ENCODE peak calls at places on chromosome 18, in seven cellular contexts. Q is psoas muscle, C is mucosa of descending colon, F is hepatocyte, P is A549, E is DND-41, O is mesenchymal stem cell. S is an unnamed sample. For H3K4me1 and H3K9me3, the result is how much of the 10 kb centered on the place peaks cover.

GRCh38 chr18:45519881-45520280 is 95.4 kb upstream of the SLC14A2 start:
- DNase-seq in Q (no peak), C (no peak), F (no peak), P (no peak), E (no peak), O (no peak), S (no peak)

GRCh38 chr18:28357785-28358401 is 181.0 kb upstream of the CDH2 start:
- DNase-seq in Q (no peak), C (no peak), F (no peak), P (no peak), E (no peak), O (no peak), S (no peak)

GRCh38 chr18:34867520-34867919 is 157.4 kb downstream of the DTNA start:
- DNase-seq in Q (no peak), C (peak), F (peak), P (no peak), E (peak), O (peak), S (no peak)

GRCh38 chr18:3827236-3827635 is 377.3 kb downstream of the TGIF1 start:
- DNase-seq in Q (no peak), C (no peak), F (no peak), P (no peak), E (no peak), O (no peak), S (no peak)

GRCh38 chr18:25517881-25518715 is 166.1 kb upstream of the ZNF521 start:
- DNase-seq in Q (no peak), C (no peak), F (no peak), P (no peak), E (no peak), O (no peak), S (no peak)

GRCh38 chr18:1048048-1048447 is 143.4 kb downstream of the ADCYAP1 start:
- DNase-seq in Q (no peak), C (no peak), F (no peak), P (no peak), E (no peak), O (peak), S (no peak)

GRCh38 chr18:74451148-74451547 is 6.0 kb downstream of the DIPK1C start:
- DNase-seq in Q (no peak), C (no peak), F (no peak), P (no peak), E (no peak), O (no peak), S (no peak)

GRCh38 chr18:54217624-54218023 is 6.8 kb downstream of the MBD2 start:
- DNase-seq in Q (no peak), C (no peak), F (no peak), P (no peak), E (no peak), O (no peak), S (no peak)

GRCh38 chr18:50796495-50796894 is 23.3 kb downstream of the MRO start:
- DNase-seq in Q (no peak), C (no peak), F (peak), P (no peak), E (no peak), O (no peak), S (no peak)

GRCh38 chr18:13450289-13451207 is 232.0 kb downstream of the LDLRAD4 start:
- DNase-seq in Q (no peak), C (no peak), F (no peak), P (no peak), E (peak), O (no peak), S (no peak)

GRCh38 chr18:9612989-9613388 is 1.4 kb downstream of the PPP4R1 start:
- DNase-seq in Q (no peak), C (no peak), F (no peak), P (no peak), E (no peak), O (no peak), S (no peak)

GRCh38 chr18:52685316-52685715 is 345.3 kb downstream of the DCC start:
- DNase-seq in Q (no peak), C (no peak), F (no peak), P (no peak), E (no peak), O (no peak), S (no peak)

GRCh38 chr18:49612515-49613033 is 50.7 kb downstream of the LIPG start:
- DNase-seq in Q (no peak), C (no peak), F (no peak), P (no peak), E (no peak), O (no peak), S (no peak)

GRCh38 chr18:54916507-54916906 is 42.8 kb downstream of the CCDC68 start:
- DNase-seq in Q (no peak), C (no peak), F (no peak), P (no peak), E (no peak), O (no peak), S (no peak)

GRCh38 chr18:48902023-48902855 is 48.5 kb downstream of the SMAD7 start:
- DNase-seq in Q (peak), C (peak), F (peak), P (peak), E (no peak), O (peak), S (no peak)

GRCh38 chr18:9823805-9824473 is 61.8 kb upstream of the TXNDC2 start:
- DNase-seq in Q (no peak), C (no peak), F (no peak), P (no peak), E (no peak), O (no peak), S (no peak)

GRCh38 chr18:54950221-54950620 is 9.0 kb downstream of the CCDC68 start:
- DNase-seq in Q (no peak), C (no peak), F (peak), P (no peak), E (no peak), O (no peak), S (no peak)

GRCh38 chr18:5620284-5620683 is 76.5 kb upstream of the EPB41L3 start:
- DNase-seq in Q (no peak), C (no peak), F (no peak), P (no peak), E (no peak), O (no peak), S (no peak)

GRCh38 chr18:58046087-58046793 is 2.2 kb downstream of the NEDD4L start:
- DNase-seq in Q (no peak), C (no peak), F (peak), P (no peak), E (no peak), O (no peak), S (no peak)

GRCh38 chr18:69330345-69330744 is 70.3 kb upstream of the DOK6 start:
- DNase-seq in Q (no peak), C (no peak), F (peak), P (no peak), E (no peak), O (no peak), S (no peak)

GRCh38 chr18:14189858-14190257 is 57.6 kb upstream of the ZNF519 start:
- DNase-seq in Q (no peak), C (no peak), F (no peak), P (peak), E (no peak), O (no peak), S (no peak)

GRCh38 chr18:48752928-48753327 is 197.8 kb downstream of the SMAD7 start:
- DNase-seq in Q (peak), C (no peak), F (no peak), P (no peak), E (no peak), O (no peak), S (no peak)

GRCh38 chr18:24262097-24262496 is 123.2 kb downstream of the CABYR start:
- DNase-seq in Q (no peak), C (no peak), F (no peak), P (no peak), E (no peak), O (peak), S (no peak)

GRCh38 chr18:23862071-23862470 is 152.5 kb upstream of the TTC39C start:
- DNase-seq in Q (no peak), C (no peak), F (no peak), P (no peak), E (no peak), O (peak), S (no peak)

GRCh38 chr18:9905401-9905922 is 8.4 kb upstream of the VAPA start:
- DNase-seq in Q (no peak), C (no peak), F (peak), P (no peak), E (no peak), O (peak), S (no peak)

GRCh38 chr18:7273301-7273911 is 42.5 kb downstream of the LRRC30 start:
- DNase-seq in Q (peak), C (peak), F (peak), P (no peak), E (no peak), O (peak), S (no peak)

GRCh38 chr18:73151086-73151485 is 283.3 kb upstream of the NETO1 start:
- DNase-seq in Q (no peak), C (no peak), F (no peak), P (no peak), E (no peak), O (peak), S (no peak)

GRCh38 chr18:42113529-42114191 is 158.6 kb downstream of the PIK3C3 start:
- DNase-seq in Q (no peak), C (no peak), F (no peak), P (no peak), E (peak), O (peak), S (no peak)

GRCh38 chr18:31206787-31207381 is 44.2 kb upstream of the DSC1 start:
- DNase-seq in Q (no peak), C (peak), F (peak), P (peak), E (no peak), O (peak), S (no peak)

GRCh38 chr18:73214970-73215369 is 347.2 kb upstream of the NETO1 start:
- DNase-seq in Q (no peak), C (no peak), F (peak), P (no peak), E (no peak), O (no peak), S (no peak)

GRCh38 chr18:6219116-6219717 is 195.5 kb downstream of the L3MBTL4 start:
- DNase-seq in Q (no peak), C (no peak), F (peak), P (peak), E (peak), O (peak), S (no peak)

GRCh38 chr18:52060612-52061259 is 279.3 kb upstream of the DCC start:
- DNase-seq in Q (no peak), C (no peak), F (no peak), P (no peak), E (no peak), O (no peak), S (no peak)

GRCh38 chr18:69265661-69266060 is 135.0 kb upstream of the DOK6 start:
- DNase-seq in Q (no peak), C (no peak), F (no peak), P (no peak), E (no peak), O (no peak), S (no peak)

GRCh38 chr18:61992285-61992684 is 99.5 kb upstream of the RNF152 start:
- DNase-seq in Q (no peak), C (no peak), F (peak), P (no peak), E (no peak), O (peak), S (no peak)

GRCh38 chr18:59141294-59142068 is 1.8 kb downstream of the SEC11C start:
- DNase-seq in Q (no peak), C (no peak), F (peak), P (no peak), E (no peak), O (no peak), S (no peak)
- H3K4me3 ChIP-seq in Q (no peak), C (no peak), F (no peak), P (no peak), E (peak), O (no peak), S (no peak)

GRCh38 chr18:43914017-43914416 is 636.7 kb upstream of the SYT4 start:
- DNase-seq in Q (no peak), C (no peak), F (no peak), P (no peak), E (no peak), O (no peak), S (no peak)
- H3K4me1 ChIP-seq in Q (under half), C (under half), F (under half), P (under half), E (under half), O (under half), S (under half)

DNA sequence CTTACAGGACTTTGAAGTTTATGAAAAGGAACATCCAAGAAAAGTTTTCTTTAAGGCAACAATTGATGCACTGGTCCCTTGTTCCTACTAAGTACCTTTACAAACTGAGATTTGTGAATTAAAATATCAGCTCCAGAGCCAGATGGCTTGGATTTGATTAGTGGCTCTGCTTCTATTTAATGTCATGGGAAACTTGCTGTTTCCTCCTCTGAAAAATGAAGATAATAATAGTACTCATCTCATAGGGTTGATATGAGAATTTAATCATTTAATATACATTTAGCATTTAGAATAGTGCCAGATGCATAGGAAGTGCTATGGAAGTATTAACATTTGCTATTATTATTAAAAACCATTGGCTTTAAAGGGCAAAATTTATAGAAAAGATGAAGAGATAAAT is 2.6 kb upstream of the GAREM1 start:
- DNase-seq in Q (no peak), C (no peak), F (no peak), P (no peak), E (no peak), O (no peak), S (no peak)
- H3K9me3 ChIP-seq in Q (under half), C (under half), F (under half), P (under half), E (under half), O (under half), S (under half)

GRCh38 chr18:11946756-11947155 is 34.6 kb upstream of the IMPA2 start:
- DNase-seq in Q (peak), C (no peak), F (no peak), P (no peak), E (no peak), O (peak), S (no peak)
- H3K4me3 ChIP-seq in Q (peak), C (no peak), F (no peak), P (peak), E (no peak), O (peak), S (no peak)

DNA sequence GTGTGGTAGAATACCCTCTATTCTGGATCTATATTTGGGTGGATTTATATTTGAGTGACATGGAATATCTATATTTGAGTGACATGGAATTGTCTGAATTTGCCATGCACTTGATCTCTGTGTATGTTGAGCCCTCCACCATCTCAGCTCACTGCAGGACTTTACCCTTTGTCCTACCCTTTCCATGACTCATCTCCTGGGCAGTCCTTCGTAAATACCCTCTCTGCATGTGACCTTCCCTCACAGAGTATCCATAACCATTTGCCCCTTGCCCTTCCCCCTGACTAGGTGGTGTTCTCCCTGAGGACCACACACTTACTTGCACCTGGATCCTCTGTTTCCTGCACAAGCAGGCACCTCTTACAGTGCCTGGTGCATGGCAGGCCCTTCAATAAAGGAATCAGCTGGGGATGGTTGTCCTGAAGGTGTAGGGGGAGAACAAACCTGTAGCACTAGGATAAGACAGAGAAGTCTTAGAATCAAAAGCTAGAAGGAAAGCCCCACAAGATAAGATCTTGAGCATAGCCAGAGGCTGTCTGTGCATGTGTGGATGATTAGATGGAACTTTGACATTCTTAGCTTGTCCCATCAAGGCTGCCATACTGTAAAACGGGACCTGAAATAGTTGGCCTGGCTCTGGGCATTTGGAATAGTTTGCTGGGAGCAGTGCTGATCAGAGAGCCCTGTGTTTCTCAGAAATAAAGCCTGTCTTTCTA is 230.4 kb downstream of the FHOD3 start:
- DNase-seq in Q (no peak), C (no peak), F (peak), P (no peak), E (no peak), O (no peak), S (no peak)
- H3K4me1 ChIP-seq in Q (under half), C (under half), F (under half), P (under half), E (under half), O (under half), S (under half)